ENCODE peak calls at places on chromosomes 4 and X, in eight cellular contexts. P is stimulated activated CD8-positive, alpha-beta memory T cell treated with anti-CD3 and anti-CD28 coated beads, Interleukin-15, amount 100 ng/mL, for 4 hours; D is HuH-7.5; U is T-cell; M is pons; R is KBM-7; K is head of caudate nucleus; J is ecto neural progenitor cell. B is an unnamed sample.
A peak's percentile ranks its signal among the peaks of the same experiment; 100 is the strongest.

GRCh38 chr4:2071912-2072867 is 13.1 kb downstream of the NAT8L start:
- DNase-seq in P (no peak), D (no peak), U (no peak), M (no peak), R (no peak), K (peak; percentile 49), J (no peak), B (no peak)

GRCh38 chrX:132068405-132068804 is 45.3 kb downstream of the STK26 start:
- DNase-seq in P (no peak), D (no peak), U (no peak), M (no peak), R (no peak), K (no peak), J (no peak), B (no peak)

GRCh38 chr4:156261230-156261629 is 307.6 kb upstream of the CTSO start:
- DNase-seq in P (no peak), D (no peak), U (no peak), M (no peak), R (no peak), K (no peak), J (no peak), B (no peak)

GRCh38 chr4:76238701-76239100 is 12.8 kb upstream of the FAM47E start:
- DNase-seq in P (no peak), D (no peak), U (no peak), M (no peak), R (no peak), K (no peak), J (no peak), B (no peak)

GRCh38 chr4:86359944-86360478 is at the start of gene MAPK10:
- DNase-seq in P (peak; percentile 11), D (no peak), U (peak; percentile 43), M (peak; percentile 100), R (peak; percentile 98), K (peak; percentile 80), J (peak; percentile 84), B (no peak)

GRCh38 chr4:7795983-7796382 is 143.7 kb downstream of the AFAP1 start:
- DNase-seq in P (no peak), D (no peak), U (no peak), M (no peak), R (no peak), K (no peak), J (no peak), B (no peak)

GRCh38 chr4:182010876-182011275 is 232.3 kb upstream of the TENM3 start:
- DNase-seq in P (no peak), D (no peak), U (no peak), M (no peak), R (no peak), K (no peak), J (no peak), B (no peak)

GRCh38 chrX:1212532-1212931 is at the start of gene CRLF2:
- DNase-seq in P (no peak), D (no peak), U (no peak), M (no peak), R (peak; percentile 87), K (no peak), J (no peak), B (no peak)

GRCh38 chr4:6047130-6047673 is 29.0 kb upstream of the C4orf50 start:
- DNase-seq in P (no peak), D (no peak), U (no peak), M (no peak), R (no peak), K (no peak), J (no peak), B (no peak)

GRCh38 chr4:1547863-1548637 is 136.1 kb downstream of the FAM53A start:
- DNase-seq in P (no peak), D (no peak), U (no peak), M (peak; percentile 1), R (no peak), K (no peak), J (no peak), B (no peak)

GRCh38 chr4:81982846-81983540 is 390.8 kb downstream of the HNRNPD start:
- DNase-seq in P (no peak), D (no peak), U (no peak), M (no peak), R (no peak), K (no peak), J (no peak), B (no peak)

GRCh38 chr4:108315699-108316098 is 147.0 kb upstream of the LEF1 start:
- DNase-seq in P (no peak), D (no peak), U (no peak), M (no peak), R (no peak), K (no peak), J (no peak), B (no peak)

GRCh38 chr4:166252487-166253402 is 379.7 kb downstream of the TLL1 start:
- DNase-seq in P (no peak), D (no peak), U (no peak), M (no peak), R (peak; percentile 12), K (no peak), J (no peak), B (no peak)

GRCh38 chrX:29136904-29137303 is 549.7 kb downstream of the IL1RAPL1 start:
- DNase-seq in P (no peak), D (no peak), U (no peak), M (no peak), R (no peak), K (no peak), J (no peak), B (no peak)

GRCh38 chr4:121950680-121951569 is 935 bp downstream of the TRPC3 start:
- DNase-seq in P (no peak), D (no peak), U (peak; percentile 24), M (no peak), R (peak; percentile 23), K (no peak), J (peak; percentile 66), B (peak; percentile 14)

GRCh38 chr4:118082182-118082581 is 47.9 kb downstream of the NDST3 start:
- DNase-seq in P (no peak), D (no peak), U (no peak), M (no peak), R (no peak), K (no peak), J (no peak), B (no peak)

GRCh38 chrX:31497086-31497485 is 425.2 kb upstream of the FTHL17 start:
- DNase-seq in P (no peak), D (no peak), U (no peak), M (no peak), R (no peak), K (no peak), J (no peak), B (no peak)

GRCh38 chrX:154411322-154411980 is at the start of gene TAFAZZIN:
- DNase-seq in P (no peak), D (peak; percentile 68), U (peak; percentile 61), M (no peak), R (peak; percentile 79), K (peak; percentile 72), J (peak; percentile 81), B (no peak)

GRCh38 chrX:22952011-22952410 is 47.7 kb upstream of the DDX53 start:
- DNase-seq in P (no peak), D (no peak), U (no peak), M (no peak), R (no peak), K (no peak), J (no peak), B (no peak)